ENCODE peak calls at places on chromosomes 12 and 14, in eight cellular contexts. One of them, this sample, is unnamed.
A peak's percentile ranks its signal among the peaks of the same experiment; 100 is the strongest.

GRCh38 chr14:35435177-35435576 is 30.6 kb upstream of the NFKBIA start:
- DNase-seq in OCI-LY7: no peak
- DNase-seq in astrocyte: no peak
- DNase-seq in transverse colon: no peak
- DNase-seq in aorta: no peak
- DNase-seq in sigmoid colon: no peak
- DNase-seq in CD8-positive, alpha-beta T cell: no peak
- DNase-seq in A673: peak; percentile 15
- DNase-seq in this sample: no peak

GRCh38 chr14:101992708-101993107 is 28.3 kb downstream of the DYNC1H1 start:
- DNase-seq in transverse colon: peak; percentile 17
- DNase-seq in astrocyte: no peak
- DNase-seq in OCI-LY7: peak; percentile 82
- DNase-seq in sigmoid colon: no peak
- DNase-seq in A673: no peak
- DNase-seq in CD8-positive, alpha-beta T cell: no peak
- DNase-seq in aorta: no peak
- DNase-seq in this sample: no peak

GRCh38 chr14:93055651-93056115 is 60.0 kb downstream of the ITPK1 start:
- DNase-seq in transverse colon: peak; percentile 91
- DNase-seq in astrocyte: no peak
- DNase-seq in aorta: no peak
- DNase-seq in OCI-LY7: no peak
- DNase-seq in sigmoid colon: no peak
- DNase-seq in CD8-positive, alpha-beta T cell: no peak
- DNase-seq in A673: no peak
- DNase-seq in this sample: no peak

GRCh38 chr14:90342327-90342726 is 10.6 kb upstream of the NRDE2 start:
- DNase-seq in sigmoid colon: no peak
- DNase-seq in transverse colon: no peak
- DNase-seq in OCI-LY7: no peak
- DNase-seq in aorta: no peak
- DNase-seq in CD8-positive, alpha-beta T cell: no peak
- DNase-seq in astrocyte: no peak
- DNase-seq in A673: no peak
- DNase-seq in this sample: no peak

GRCh38 chr14:34554540-34555250 is 15.2 kb upstream of the EAPP start:
- DNase-seq in CD8-positive, alpha-beta T cell: no peak
- DNase-seq in transverse colon: no peak
- DNase-seq in A673: peak; percentile 80
- DNase-seq in astrocyte: no peak
- DNase-seq in sigmoid colon: peak; percentile 64
- DNase-seq in OCI-LY7: peak; percentile 30
- DNase-seq in aorta: no peak
- DNase-seq in this sample: peak; percentile 22

GRCh38 chr14:32397871-32398640 is 69.0 kb downstream of the AKAP6 start:
- DNase-seq in A673: no peak
- DNase-seq in transverse colon: no peak
- DNase-seq in astrocyte: peak; percentile 87
- DNase-seq in CD8-positive, alpha-beta T cell: no peak
- DNase-seq in sigmoid colon: no peak
- DNase-seq in OCI-LY7: no peak
- DNase-seq in aorta: no peak
- DNase-seq in this sample: no peak

GRCh38 chr12:63075376-63076000 is 75.5 kb downstream of the AVPR1A start:
- DNase-seq in A673: no peak
- DNase-seq in aorta: no peak
- DNase-seq in transverse colon: no peak
- DNase-seq in CD8-positive, alpha-beta T cell: no peak
- DNase-seq in sigmoid colon: no peak
- DNase-seq in astrocyte: no peak
- DNase-seq in OCI-LY7: no peak
- DNase-seq in this sample: no peak

GRCh38 chr14:95287176-95287754 is 32.4 kb downstream of the CLMN start:
- DNase-seq in A673: no peak
- DNase-seq in astrocyte: no peak
- DNase-seq in aorta: no peak
- DNase-seq in sigmoid colon: no peak
- DNase-seq in CD8-positive, alpha-beta T cell: no peak
- DNase-seq in transverse colon: no peak
- DNase-seq in OCI-LY7: no peak
- DNase-seq in this sample: no peak

GRCh38 chr12:113702796-113703195 is 231.1 kb upstream of the LHX5 start:
- DNase-seq in CD8-positive, alpha-beta T cell: no peak
- DNase-seq in transverse colon: no peak
- DNase-seq in aorta: no peak
- DNase-seq in sigmoid colon: no peak
- DNase-seq in OCI-LY7: no peak
- DNase-seq in A673: no peak
- DNase-seq in astrocyte: no peak
- DNase-seq in this sample: no peak

GRCh38 chr12:115174928-115175327 is 491.0 kb upstream of the TBX3 start:
- DNase-seq in CD8-positive, alpha-beta T cell: no peak
- DNase-seq in A673: no peak
- DNase-seq in OCI-LY7: no peak
- DNase-seq in transverse colon: no peak
- DNase-seq in aorta: no peak
- DNase-seq in astrocyte: no peak
- DNase-seq in sigmoid colon: no peak
- DNase-seq in this sample: no peak

GRCh38 chr14:99378782-99379214 is 101.9 kb downstream of the SETD3 start:
- DNase-seq in transverse colon: peak; percentile 24
- DNase-seq in OCI-LY7: no peak
- DNase-seq in aorta: peak; percentile 44
- DNase-seq in A673: no peak
- DNase-seq in CD8-positive, alpha-beta T cell: no peak
- DNase-seq in sigmoid colon: no peak
- DNase-seq in astrocyte: peak; percentile 49
- DNase-seq in this sample: no peak

GRCh38 chr12:34219046-34219770 is 196.9 kb downstream of the ALG10 start:
- DNase-seq in sigmoid colon: no peak
- DNase-seq in transverse colon: no peak
- DNase-seq in aorta: no peak
- DNase-seq in OCI-LY7: no peak
- DNase-seq in astrocyte: no peak
- DNase-seq in CD8-positive, alpha-beta T cell: peak; percentile 50
- DNase-seq in A673: no peak
- DNase-seq in this sample: no peak

GRCh38 chr14:68364823-68365222 is 428.0 kb downstream of the ZFP36L1 start:
- DNase-seq in OCI-LY7: no peak
- DNase-seq in aorta: no peak
- DNase-seq in A673: no peak
- DNase-seq in CD8-positive, alpha-beta T cell: no peak
- DNase-seq in transverse colon: no peak
- DNase-seq in sigmoid colon: no peak
- DNase-seq in astrocyte: peak; percentile 44
- DNase-seq in this sample: no peak

GRCh38 chr12:54549774-54550451 is 512 bp downstream of the PDE1B start:
- DNase-seq in transverse colon: no peak
- DNase-seq in sigmoid colon: peak; percentile 69
- DNase-seq in A673: peak; percentile 39
- DNase-seq in aorta: peak; percentile 75
- DNase-seq in CD8-positive, alpha-beta T cell: peak; percentile 53
- DNase-seq in astrocyte: no peak
- DNase-seq in OCI-LY7: no peak
- DNase-seq in this sample: peak; percentile 77

GRCh38 chr12:63292476-63293228 is 141.7 kb upstream of the AVPR1A start:
- DNase-seq in astrocyte: no peak
- DNase-seq in A673: no peak
- DNase-seq in OCI-LY7: no peak
- DNase-seq in transverse colon: no peak
- DNase-seq in aorta: no peak
- DNase-seq in sigmoid colon: no peak
- DNase-seq in CD8-positive, alpha-beta T cell: no peak
- DNase-seq in this sample: no peak

GRCh38 chr12:124203176-124203575 is 91.7 kb upstream of the RFLNA start:
- DNase-seq in transverse colon: no peak
- DNase-seq in CD8-positive, alpha-beta T cell: no peak
- DNase-seq in sigmoid colon: no peak
- DNase-seq in OCI-LY7: no peak
- DNase-seq in A673: no peak
- DNase-seq in astrocyte: no peak
- DNase-seq in aorta: no peak
- DNase-seq in this sample: no peak

GRCh38 chr12:25557830-25558436 is 4.8 kb upstream of the LMNTD1 start:
- DNase-seq in A673: peak; percentile 64
- DNase-seq in CD8-positive, alpha-beta T cell: no peak
- DNase-seq in astrocyte: peak; percentile 14
- DNase-seq in sigmoid colon: no peak
- DNase-seq in transverse colon: no peak
- DNase-seq in aorta: no peak
- DNase-seq in OCI-LY7: peak; percentile 61
- DNase-seq in this sample: no peak

GRCh38 chr12:98799822-98800221 is 154.7 kb downstream of the APAF1 start:
- DNase-seq in astrocyte: no peak
- DNase-seq in aorta: no peak
- DNase-seq in transverse colon: no peak
- DNase-seq in sigmoid colon: no peak
- DNase-seq in A673: no peak
- DNase-seq in OCI-LY7: no peak
- DNase-seq in CD8-positive, alpha-beta T cell: no peak
- DNase-seq in this sample: no peak
- H3K9me3 ChIP-seq in astrocyte: no peaks in the 10 kb centered on the region
- H3K9me3 ChIP-seq in aorta: no peaks in the 10 kb centered on the region
- H3K9me3 ChIP-seq in transverse colon: no peaks in the 10 kb centered on the region
- H3K9me3 ChIP-seq in sigmoid colon: no peaks in the 10 kb centered on the region
- H3K9me3 ChIP-seq in A673: no peaks in the 10 kb centered on the region
- H3K9me3 ChIP-seq in OCI-LY7: no peaks in the 10 kb centered on the region
- H3K9me3 ChIP-seq in CD8-positive, alpha-beta T cell: no peaks in the 10 kb centered on the region
- H3K9me3 ChIP-seq in this sample: no peaks in the 10 kb centered on the region

GRCh38 chr14:77251870-77252269 is 19.1 kb downstream of the NGB start:
- DNase-seq in sigmoid colon: no peak
- DNase-seq in astrocyte: no peak
- DNase-seq in A673: no peak
- DNase-seq in OCI-LY7: no peak
- DNase-seq in transverse colon: no peak
- DNase-seq in aorta: no peak
- DNase-seq in CD8-positive, alpha-beta T cell: no peak
- DNase-seq in this sample: no peak
- H3K27ac ChIP-seq in sigmoid colon: no peak overlapping the region
- H3K27ac ChIP-seq in astrocyte: no peak overlapping the region
- H3K27ac ChIP-seq in A673: no peak overlapping the region
- H3K27ac ChIP-seq in OCI-LY7: no peak overlapping the region
- H3K27ac ChIP-seq in transverse colon: no peak overlapping the region
- H3K27ac ChIP-seq in aorta: no peak overlapping the region
- H3K27ac ChIP-seq in CD8-positive, alpha-beta T cell: no peak overlapping the region
- H3K27ac ChIP-seq in this sample: no peak overlapping the region

DNA sequence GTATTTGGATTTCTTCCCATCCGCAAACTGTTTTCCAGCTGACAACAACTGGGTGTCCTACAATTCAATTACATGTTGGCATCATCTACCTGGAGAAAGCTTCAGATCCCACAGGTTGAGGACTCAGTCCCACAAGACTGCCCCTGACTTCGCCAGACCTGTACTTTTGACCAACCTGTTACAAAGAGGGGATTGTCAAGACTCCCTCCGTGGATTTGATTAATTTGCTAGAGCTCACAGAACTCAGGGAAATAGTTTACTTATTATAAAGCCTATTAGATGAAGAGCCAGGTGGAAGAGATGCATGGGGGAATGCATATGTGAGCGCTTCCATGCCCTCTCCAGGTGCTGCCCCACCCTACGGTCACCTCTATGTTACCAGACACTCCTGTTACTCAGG is 14.6 kb downstream of the RESF1 start:
- DNase-seq in OCI-LY7: no peak
- DNase-seq in transverse colon: no peak
- DNase-seq in A673: no peak
- DNase-seq in sigmoid colon: no peak
- DNase-seq in aorta: no peak
- DNase-seq in CD8-positive, alpha-beta T cell: no peak
- DNase-seq in astrocyte: no peak
- DNase-seq in this sample: no peak
- H3K9me3 ChIP-seq in OCI-LY7: peaks cover 61% of the 10 kb centered on the region
- H3K9me3 ChIP-seq in transverse colon: peaks cover 3% of the 10 kb centered on the region
- H3K9me3 ChIP-seq in A673: no peaks in the 10 kb centered on the region
- H3K9me3 ChIP-seq in sigmoid colon: no peaks in the 10 kb centered on the region
- H3K9me3 ChIP-seq in aorta: peaks cover 3% of the 10 kb centered on the region
- H3K9me3 ChIP-seq in CD8-positive, alpha-beta T cell: peaks cover 25% of the 10 kb centered on the region
- H3K9me3 ChIP-seq in astrocyte: no peaks in the 10 kb centered on the region
- H3K9me3 ChIP-seq in this sample: peaks cover 59% of the 10 kb centered on the region

GRCh38 chr12:10750385-10750727 is 27.2 kb upstream of the YBX3 start:
- DNase-seq in A673: no peak
- DNase-seq in sigmoid colon: no peak
- DNase-seq in aorta: no peak
- DNase-seq in OCI-LY7: no peak
- DNase-seq in transverse colon: no peak
- DNase-seq in CD8-positive, alpha-beta T cell: no peak
- DNase-seq in astrocyte: no peak
- DNase-seq in this sample: no peak
- H3K27ac ChIP-seq in A673: no peak overlapping the region
- H3K27ac ChIP-seq in sigmoid colon: no peak overlapping the region
- H3K27ac ChIP-seq in aorta: no peak overlapping the region
- H3K27ac ChIP-seq in OCI-LY7: no peak overlapping the region
- H3K27ac ChIP-seq in transverse colon: no peak overlapping the region
- H3K27ac ChIP-seq in CD8-positive, alpha-beta T cell: no peak overlapping the region
- H3K27ac ChIP-seq in astrocyte: no peak overlapping the region
- H3K27ac ChIP-seq in this sample: no peak overlapping the region

GRCh38 chr14:83702619-83703018 is 1827.3 kb upstream of the FLRT2 start:
- DNase-seq in A673: no peak
- DNase-seq in aorta: no peak
- DNase-seq in astrocyte: no peak
- DNase-seq in OCI-LY7: no peak
- DNase-seq in transverse colon: no peak
- DNase-seq in CD8-positive, alpha-beta T cell: no peak
- DNase-seq in sigmoid colon: no peak
- DNase-seq in this sample: no peak
- H3K9me3 ChIP-seq in A673: no peaks in the 10 kb centered on the region
- H3K9me3 ChIP-seq in aorta: no peaks in the 10 kb centered on the region
- H3K9me3 ChIP-seq in astrocyte: no peaks in the 10 kb centered on the region
- H3K9me3 ChIP-seq in OCI-LY7: no peaks in the 10 kb centered on the region
- H3K9me3 ChIP-seq in transverse colon: no peaks in the 10 kb centered on the region
- H3K9me3 ChIP-seq in CD8-positive, alpha-beta T cell: no peaks in the 10 kb centered on the region
- H3K9me3 ChIP-seq in sigmoid colon: no peaks in the 10 kb centered on the region
- H3K9me3 ChIP-seq in this sample: no peaks in the 10 kb centered on the region

DNA sequence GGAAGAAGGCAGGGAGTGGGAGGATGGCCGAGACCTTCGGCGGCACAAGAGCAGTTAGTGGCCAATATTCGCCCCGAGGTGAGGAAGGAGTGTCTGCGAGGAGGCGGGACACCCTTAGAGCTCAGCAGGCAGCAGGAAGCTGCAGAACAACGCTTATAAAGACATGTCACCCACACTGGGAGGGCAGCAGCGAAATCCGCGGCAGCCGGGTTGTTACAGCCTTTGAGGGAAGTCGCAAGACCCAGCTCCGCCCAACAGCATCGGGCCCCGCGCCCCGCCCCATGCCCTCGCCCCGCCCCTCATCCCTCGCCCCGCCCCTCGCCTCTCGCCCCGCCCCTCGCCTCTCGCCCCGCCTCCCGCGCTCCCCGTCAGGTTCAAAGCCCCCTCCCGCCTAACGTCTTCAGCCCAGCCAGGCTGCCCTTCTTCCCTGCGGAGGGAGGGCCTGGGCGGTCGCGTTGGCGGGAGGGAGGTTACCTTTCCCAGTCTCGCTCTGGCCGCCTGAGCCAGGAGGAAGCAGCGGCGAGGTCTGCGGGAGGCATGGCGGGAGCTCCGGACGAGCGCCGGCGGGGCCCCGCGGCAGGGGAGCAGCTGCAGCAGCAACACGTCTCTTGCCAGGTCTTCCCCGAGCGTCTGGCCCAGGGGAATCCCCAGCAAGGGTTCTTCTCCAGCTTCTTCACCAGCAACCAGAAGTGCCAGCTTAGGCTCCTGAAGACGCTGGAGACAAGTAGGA is at the start of gene ATP23:
- DNase-seq in aorta: peak; percentile 95
- DNase-seq in sigmoid colon: peak; percentile 96
- DNase-seq in transverse colon: peak; percentile 94
- DNase-seq in CD8-positive, alpha-beta T cell: peak; percentile 93
- DNase-seq in A673: peak; percentile 90
- DNase-seq in OCI-LY7: peak; percentile 96
- DNase-seq in astrocyte: peak; percentile 69
- DNase-seq in this sample: peak; percentile 98
- H3K27ac ChIP-seq in aorta: peak within 1 kb of the TSS; percentile 88
- H3K27ac ChIP-seq in sigmoid colon: peak within 1 kb of the TSS; percentile 88
- H3K27ac ChIP-seq in transverse colon: peak within 1 kb of the TSS; percentile 88
- H3K27ac ChIP-seq in CD8-positive, alpha-beta T cell: peak within 1 kb of the TSS; percentile 89
- H3K27ac ChIP-seq in A673: peak within 1 kb of the TSS; percentile 72
- H3K27ac ChIP-seq in OCI-LY7: peak within 1 kb of the TSS; percentile 81
- H3K27ac ChIP-seq in astrocyte: peak within 1 kb of the TSS; percentile 59
- H3K27ac ChIP-seq in this sample: peak within 1 kb of the TSS; percentile 98